ENCODE peak calls at places on chromosome 4, in six cellular contexts. E is tibial artery, A is astrocyte of the cerebellum, H is AG04450, F is upper lobe of right lung, O is H1. G is an unnamed sample.

GRCh38 chr4:7101692-7102515 is 34.0 kb upstream of the GRPEL1 start:
- DNase-seq in F (peak), A (no peak), H (peak), O (peak), E (peak), G (no peak)

GRCh38 chr4:5955201-5955821 is 62.4 kb upstream of the CRMP1 start:
- DNase-seq in F (peak), O (no peak), H (no peak), A (no peak), E (no peak), G (no peak)

GRCh38 chr4:112557676-112558411 is 41.9 kb upstream of the NEUROG2 start:
- DNase-seq in E (no peak), H (no peak), A (peak), F (no peak), O (no peak), G (no peak)

GRCh38 chr4:56003606-56004005 is 54.9 kb downstream of the CEP135 start:
- DNase-seq in F (no peak), A (no peak), H (no peak), E (no peak), O (no peak), G (no peak)

GRCh38 chr4:94559351-94559806 is 107.6 kb downstream of the PDLIM5 start:
- DNase-seq in H (no peak), F (no peak), E (no peak), O (no peak), A (no peak), G (no peak)

GRCh38 chr4:137471895-137472294 is 60.4 kb downstream of the PCDH18 start:
- DNase-seq in A (no peak), H (no peak), F (no peak), O (no peak), E (no peak), G (no peak)

GRCh38 chr4:1154523-1155182 is 17.7 kb downstream of the SPON2 start:
- DNase-seq in E (peak), F (no peak), A (no peak), O (no peak), H (peak), G (no peak)

GRCh38 chr4:70868778-70869177 is 29.1 kb upstream of the GRSF1 start:
- DNase-seq in H (no peak), F (no peak), E (no peak), O (no peak), A (no peak), G (no peak)

GRCh38 chr4:100306018-100306417 is 115.8 kb upstream of the DDIT4L start:
- DNase-seq in E (no peak), O (no peak), F (no peak), A (no peak), H (no peak), G (peak)

GRCh38 chr4:72468904-72469502 is 100.0 kb downstream of the ADAMTS3 start:
- DNase-seq in E (no peak), F (no peak), O (no peak), A (peak), H (no peak), G (no peak)

GRCh38 chr4:153083447-153083921 is 120.8 kb upstream of the TRIM2 start:
- DNase-seq in F (no peak), O (peak), E (no peak), A (peak), H (peak), G (peak)

GRCh38 chr4:101222156-101222845 is 125.0 kb downstream of the PPP3CA start:
- DNase-seq in A (no peak), E (no peak), F (no peak), O (no peak), H (no peak), G (no peak)

GRCh38 chr4:41361831-41362646 is 105.3 kb downstream of the UCHL1 start:
- DNase-seq in O (no peak), A (no peak), F (no peak), H (no peak), E (no peak), G (no peak)

GRCh38 chr4:133565379-133565778 is 416.3 kb downstream of the PCDH10 start:
- DNase-seq in H (no peak), A (peak), F (no peak), E (no peak), O (no peak), G (no peak)

GRCh38 chr4:6427439-6428090 is 44.8 kb downstream of the PPP2R2C start:
- DNase-seq in F (no peak), E (no peak), A (no peak), O (no peak), H (no peak), G (no peak)

GRCh38 chr4:147518846-147519767 is 38.2 kb downstream of the EDNRA start:
- DNase-seq in E (no peak), F (no peak), A (peak), H (peak), O (peak), G (peak)

GRCh38 chr4:154292589-154292988 is 199.0 kb downstream of the DCHS2 start:
- DNase-seq in O (no peak), A (no peak), H (no peak), E (no peak), F (no peak), G (no peak)

GRCh38 chr4:38189445-38189844 is 229.2 kb downstream of the PTTG2 start:
- DNase-seq in F (no peak), H (peak), A (peak), E (peak), O (no peak), G (peak)

GRCh38 chr4:38192516-38192915 is 232.3 kb downstream of the PTTG2 start:
- DNase-seq in A (no peak), O (no peak), H (no peak), E (no peak), F (no peak), G (no peak)

GRCh38 chr4:38188136-38188535 is 227.9 kb downstream of the PTTG2 start:
- DNase-seq in F (no peak), H (no peak), O (no peak), A (no peak), E (no peak), G (no peak)

GRCh38 chr4:38188631-38189101 is 228.5 kb downstream of the PTTG2 start:
- DNase-seq in A (no peak), E (no peak), F (no peak), H (no peak), O (no peak), G (no peak)

DNA sequence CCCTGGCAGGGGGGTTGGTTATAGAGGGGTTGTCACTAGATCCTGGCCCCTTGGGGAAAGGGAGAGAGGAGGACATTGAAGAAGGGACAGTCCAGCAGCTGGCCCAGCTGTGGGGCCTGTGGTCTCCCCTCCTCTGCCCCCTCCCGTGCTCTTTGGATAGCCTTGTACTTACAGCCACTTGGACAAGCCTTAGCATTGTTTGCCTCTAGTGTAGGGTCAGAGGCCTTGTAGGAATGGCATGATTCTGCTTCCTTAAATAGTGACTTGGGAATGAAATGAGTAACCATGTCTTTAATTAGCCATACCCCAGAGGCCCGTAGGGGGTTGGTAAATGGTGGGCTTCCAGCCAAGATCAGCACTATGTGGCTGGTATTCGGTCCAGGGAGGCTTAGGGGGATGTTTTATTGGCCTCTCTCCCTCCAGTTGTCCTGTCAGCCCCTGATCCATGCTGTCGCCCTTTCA is 230.6 kb downstream of the PTTG2 start:
- DNase-seq in H (no peak), O (no peak), F (no peak), A (no peak), E (peak), G (peak)
- H3K4me3 ChIP-seq in H (no peak), O (no peak), F (no peak), A (no peak), E (no peak), G (no peak)

GRCh38 chr4:9898596-9899345 is 117.3 kb downstream of the DRD5 start:
- DNase-seq in A (no peak), H (no peak), O (peak), E (no peak), F (no peak), G (no peak)
- TF ChIP-seq CTCF in A (no peak), H (no peak), O (peak), E (no peak), F (peak), G (peak)

GRCh38 chr4:8157496-8157895 is 1.1 kb downstream of the ABLIM2 start:
- DNase-seq in E (peak), O (no peak), H (no peak), F (no peak), A (no peak), G (no peak)
- H3K4me3 ChIP-seq in E (peak), O (no peak), H (no peak), F (peak), A (no peak), G (peak)

DNA sequence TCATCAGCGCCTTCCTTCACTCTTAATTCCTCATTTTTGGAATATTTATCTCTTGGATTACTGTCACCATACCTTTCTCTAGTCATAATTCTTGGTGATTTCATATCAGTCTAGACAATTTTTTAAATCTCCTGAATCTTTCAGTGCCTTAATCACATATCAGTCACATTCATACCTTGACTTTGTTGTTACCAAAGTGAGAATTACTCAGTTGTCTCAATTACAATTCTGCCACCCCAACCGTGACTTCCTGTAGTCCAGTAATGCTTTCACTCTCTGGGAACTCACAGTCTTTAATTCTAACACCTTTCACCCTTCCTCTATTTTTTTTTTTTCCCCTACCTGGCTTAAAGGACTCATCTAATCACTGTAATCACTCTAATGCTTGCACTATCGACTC is 1275.3 kb upstream of the TENM3 start:
- DNase-seq in O (no peak), A (no peak), F (no peak), E (no peak), H (no peak), G (no peak)
- TF ChIP-seq CTCF in O (no peak), A (no peak), F (no peak), E (no peak), H (no peak), G (no peak)

GRCh38 chr4:16893141-16893571 is 5.3 kb downstream of the LDB2 start:
- DNase-seq in A (no peak), O (no peak), H (no peak), E (no peak), F (no peak), G (no peak)
- H3K4me3 ChIP-seq in A (peak), O (no peak), H (peak), E (no peak), F (peak), G (no peak)

GRCh38 chr4:90415116-90415515 is 287.9 kb downstream of the CCSER1 start:
- DNase-seq in H (no peak), F (no peak), E (no peak), A (no peak), O (no peak), G (no peak)

DNA sequence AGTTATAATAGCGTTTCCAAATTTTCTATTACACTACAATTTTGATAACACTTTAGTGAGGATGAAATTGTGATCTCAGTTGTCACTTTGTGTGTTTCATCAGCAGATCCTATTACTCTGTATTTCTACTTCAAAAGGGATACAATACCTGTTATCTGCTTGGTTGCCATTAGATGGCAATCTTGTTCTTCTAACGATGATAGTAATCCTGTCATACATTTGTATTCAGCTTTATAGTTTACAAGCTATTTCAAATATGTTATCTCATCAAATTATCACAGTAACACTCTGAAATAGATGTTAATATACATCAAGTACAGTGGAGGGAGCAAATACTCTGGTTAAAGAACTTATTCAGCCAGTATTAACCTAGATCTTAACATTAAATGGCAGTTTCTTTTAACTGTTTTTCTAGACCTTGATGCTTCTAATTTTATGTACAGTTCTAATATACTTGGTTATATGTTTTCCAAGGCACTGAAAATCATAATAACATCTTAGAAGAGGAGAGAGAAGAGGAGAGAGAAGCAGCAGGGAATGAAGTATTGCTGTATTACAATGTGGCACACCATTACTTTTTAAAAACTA is 292.0 kb downstream of the CCSER1 start:
- DNase-seq in H (no peak), O (no peak), E (no peak), F (no peak), A (peak), G (peak)
- TF ChIP-seq CTCF in H (peak), O (no peak), E (no peak), F (peak), A (peak), G (peak)

DNA sequence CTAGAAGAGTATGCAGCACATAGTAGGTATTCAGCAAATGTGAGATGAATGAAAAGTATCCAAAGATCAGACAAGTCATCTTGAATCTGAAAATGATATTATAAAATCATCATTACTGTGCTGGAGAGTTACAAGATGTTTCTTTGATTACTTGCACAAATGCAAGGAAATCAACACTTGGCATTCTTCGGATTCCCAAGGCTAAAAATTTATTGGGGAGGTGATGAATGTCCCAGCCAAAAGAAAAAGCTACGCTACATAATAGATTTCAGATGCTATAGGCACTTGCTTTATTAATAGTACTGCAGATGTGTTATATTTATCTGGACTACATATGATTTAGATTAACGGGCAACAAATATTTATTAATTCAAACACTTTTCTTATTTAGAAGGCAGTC is 286.7 kb upstream of the TENM3 start:
- DNase-seq in O (no peak), F (no peak), H (no peak), A (no peak), E (no peak), G (no peak)
- H3K4me3 ChIP-seq in O (no peak), F (no peak), H (no peak), A (no peak), E (no peak), G (no peak)